ENCODE peak calls at places on chromosome 13, in five cellular contexts. B, I, V, O and Z are unnamed samples.

GRCh38 chr13:26041476-26041875 is 10.3 kb downstream of the SHISA2 start:
- DNase-seq in B (no peak), I (no peak), V (no peak), O (no peak), Z (no peak)

GRCh38 chr13:51935326-51936171 is 73.8 kb downstream of the CCDC70 start:
- DNase-seq in B (no peak), I (no peak), V (peak; percentile 65), O (no peak), Z (peak; percentile 87)

GRCh38 chr13:86892330-86892729 is 778.8 kb upstream of the SLITRK5 start:
- DNase-seq in B (no peak), I (no peak), V (peak; percentile 78), O (no peak), Z (no peak)

GRCh38 chr13:50365683-50366391 is 350.6 kb downstream of the KCNRG start:
- DNase-seq in B (no peak), I (no peak), V (no peak), O (peak; percentile 56), Z (no peak)

GRCh38 chr13:42973581-42973980 is 18.5 kb downstream of the EPSTI1 start:
- DNase-seq in B (no peak), I (no peak), V (peak; percentile 26), O (no peak), Z (no peak)

GRCh38 chr13:60351816-60352215 is 45.2 kb upstream of the TDRD3 start:
- DNase-seq in B (no peak), I (no peak), V (no peak), O (no peak), Z (no peak)

GRCh38 chr13:104616990-104617389 is 1550.8 kb upstream of the SLC10A2 start:
- DNase-seq in B (no peak), I (no peak), V (no peak), O (no peak), Z (no peak)

GRCh38 chr13:112796190-112796915 is 106.5 kb downstream of the ATP11A start:
- DNase-seq in B (no peak), I (no peak), V (no peak), O (no peak), Z (no peak)

GRCh38 chr13:53778937-53779336 is 750.3 kb downstream of the OLFM4 start:
- DNase-seq in B (no peak), I (no peak), V (peak; percentile 22), O (no peak), Z (no peak)

GRCh38 chr13:25679154-25679553 is 307.4 kb downstream of the ATP8A2 start:
- DNase-seq in B (no peak), I (no peak), V (no peak), O (no peak), Z (no peak)

GRCh38 chr13:86856996-86857395 is 814.2 kb upstream of the SLITRK5 start:
- DNase-seq in B (no peak), I (no peak), V (peak; percentile 59), O (no peak), Z (no peak)

GRCh38 chr13:24670927-24671326 is 9.3 kb upstream of the ATP12A start:
- DNase-seq in B (no peak), I (no peak), V (peak; percentile 93), O (peak; percentile 73), Z (peak; percentile 80)

GRCh38 chr13:21022694-21023325 is 38.6 kb downstream of the LATS2 start:
- DNase-seq in B (no peak), I (no peak), V (no peak), O (no peak), Z (peak; percentile 66)

GRCh38 chr13:31278874-31279273 is 79.1 kb downstream of the B3GLCT start:
- DNase-seq in B (no peak), I (no peak), V (no peak), O (no peak), Z (no peak)

GRCh38 chr13:33639640-33640080 is 178.3 kb upstream of the RFC3 start:
- DNase-seq in B (no peak), I (no peak), V (no peak), O (peak; percentile 25), Z (no peak)

GRCh38 chr13:94014461-94014860 is 465.0 kb downstream of the DCT start:
- DNase-seq in B (no peak), I (no peak), V (no peak), O (no peak), Z (no peak)

GRCh38 chr13:98842858-98843481 is 90.5 kb upstream of the SLC15A1 start:
- DNase-seq in B (peak; percentile 72), I (peak; percentile 37), V (peak; percentile 84), O (peak; percentile 71), Z (peak; percentile 57)

GRCh38 chr13:106589716-106590115 is 21.8 kb upstream of the ARGLU1 start:
- DNase-seq in B (no peak), I (no peak), V (no peak), O (no peak), Z (no peak)

GRCh38 chr13:77377016-77377415 is 50.1 kb upstream of the MYCBP2 start:
- DNase-seq in B (no peak), I (no peak), V (no peak), O (no peak), Z (no peak)

GRCh38 chr13:86633346-86633745 is 834.1 kb upstream of the SLITRK6 start:
- DNase-seq in B (no peak), I (no peak), V (no peak), O (no peak), Z (no peak)

GRCh38 chr13:99617474-99618255 is 116.4 kb downstream of the TM9SF2 start:
- DNase-seq in B (peak; percentile 38), I (no peak), V (peak; percentile 68), O (peak; percentile 17), Z (peak; percentile 63)

GRCh38 chr13:52449323-52450011 is 967 bp downstream of the VPS36 start:
- DNase-seq in B (no peak), I (peak; percentile 3), V (peak; percentile 4), O (peak; percentile 14), Z (no peak)

GRCh38 chr13:29621401-29621800 is 25.9 kb upstream of the SLC7A1 start:
- DNase-seq in B (no peak), I (no peak), V (no peak), O (no peak), Z (no peak)

GRCh38 chr13:46595136-46595917 is 42.4 kb downstream of the LRCH1 start:
- DNase-seq in B (no peak), I (no peak), V (no peak), O (peak; percentile 94), Z (no peak)

GRCh38 chr13:25319781-25320180 is 18.4 kb downstream of the NUP58 start:
- DNase-seq in B (no peak), I (no peak), V (no peak), O (no peak), Z (no peak)

GRCh38 chr13:38888309-38888708 is 102.3 kb downstream of the STOML3 start:
- DNase-seq in B (no peak), I (no peak), V (peak; percentile 46), O (no peak), Z (no peak)

GRCh38 chr13:83024226-83024625 is 858.0 kb downstream of the SLITRK1 start:
- DNase-seq in B (no peak), I (no peak), V (no peak), O (no peak), Z (no peak)

GRCh38 chr13:50130686-50131051 is 115.4 kb downstream of the KCNRG start:
- DNase-seq in B (peak; percentile 36), I (peak; percentile 41), V (no peak), O (peak; percentile 51), Z (peak; percentile 69)

GRCh38 chr13:104204177-104204576 is 1138.0 kb upstream of the SLC10A2 start:
- DNase-seq in B (no peak), I (no peak), V (no peak), O (no peak), Z (no peak)

GRCh38 chr13:100106005-100106404 is 17.1 kb downstream of the PCCA start:
- DNase-seq in B (no peak), I (no peak), V (no peak), O (no peak), Z (no peak)

GRCh38 chr13:107476068-107476467 is 739.3 kb downstream of the LIG4 start:
- DNase-seq in B (no peak), I (no peak), V (no peak), O (no peak), Z (no peak)

GRCh38 chr13:113926301-113926761 is 47.5 kb downstream of the C13orf46 start:
- DNase-seq in B (no peak), I (no peak), V (no peak), O (no peak), Z (no peak)

GRCh38 chr13:113928701-113929627 is 44.9 kb downstream of the C13orf46 start:
- DNase-seq in B (peak; percentile 89), I (no peak), V (no peak), O (no peak), Z (peak; percentile 44)

GRCh38 chr13:113926951-113927660 is 46.8 kb downstream of the C13orf46 start:
- DNase-seq in B (no peak), I (no peak), V (no peak), O (no peak), Z (peak; percentile 33)

GRCh38 chr13:113929628-113930615 is 44.0 kb downstream of the C13orf46 start:
- DNase-seq in B (no peak), I (no peak), V (no peak), O (no peak), Z (peak; percentile 83)

GRCh38 chr13:113927661-113928581 is 46.0 kb downstream of the C13orf46 start:
- DNase-seq in B (peak; percentile 55), I (no peak), V (no peak), O (no peak), Z (peak; percentile 54)
- H3K36me3 ChIP-seq in B (no peaks in the 10 kb centered on the region), I (no peaks in the 10 kb centered on the region), V (no peaks in the 10 kb centered on the region), O (no peaks in the 10 kb centered on the region), Z (no peaks in the 10 kb centered on the region)

GRCh38 chr13:97439196-97439595 is 5.2 kb downstream of the RAP2A start:
- DNase-seq in B (no peak), I (no peak), V (peak; percentile 62), O (no peak), Z (no peak)
- H3K4me3 ChIP-seq in B (no peak overlapping the region), I (no peak overlapping the region), V (no peak overlapping the region), O (no peak overlapping the region), Z (no peak overlapping the region)

GRCh38 chr13:109781384-109782065 is 4.9 kb downstream of the IRS2 start:
- DNase-seq in B (no peak), I (no peak), V (no peak), O (no peak), Z (no peak)
- H3K36me3 ChIP-seq in B (peaks cover 27% of the 10 kb centered on the region), I (no peaks in the 10 kb centered on the region), V (peaks cover 1% of the 10 kb centered on the region), O (no peaks in the 10 kb centered on the region), Z (no peaks in the 10 kb centered on the region)

GRCh38 chr13:109144693-109145437 is 515.5 kb downstream of the MYO16 start:
- DNase-seq in B (no peak), I (no peak), V (no peak), O (no peak), Z (no peak)

GRCh38 chr13:109146393-109146792 is 517.0 kb downstream of the MYO16 start:
- DNase-seq in B (no peak), I (no peak), V (no peak), O (no peak), Z (no peak)

GRCh38 chr13:109148243-109148642 is 518.8 kb downstream of the MYO16 start:
- DNase-seq in B (no peak), I (no peak), V (no peak), O (no peak), Z (no peak)

GRCh38 chr13:109146912-109147624 is 517.7 kb downstream of the MYO16 start:
- DNase-seq in B (no peak), I (no peak), V (no peak), O (no peak), Z (no peak)

DNA sequence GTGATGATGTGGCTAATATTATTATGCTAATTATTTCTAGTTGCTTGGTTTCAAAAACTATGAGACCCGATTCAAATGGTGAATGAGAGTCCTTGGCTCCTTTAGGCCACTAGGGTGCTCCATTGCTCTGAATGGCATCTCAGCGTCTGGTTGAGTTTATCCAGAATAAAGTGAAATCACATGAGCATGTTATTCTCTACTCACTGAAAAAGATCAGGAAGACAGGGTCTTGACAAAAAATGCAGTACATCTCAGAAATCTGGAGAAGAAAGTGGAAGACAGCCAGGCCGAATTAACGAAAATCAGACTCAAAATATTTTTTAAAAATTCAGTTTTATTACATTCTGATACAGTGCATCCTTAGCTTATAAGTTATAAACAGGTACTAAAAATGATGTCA is 516.2 kb downstream of the MYO16 start:
- DNase-seq in B (peak; percentile 42), I (no peak), V (peak; percentile 65), O (peak; percentile 50), Z (peak; percentile 67)
- H3K4me3 ChIP-seq in B (no peak overlapping the region), I (no peak overlapping the region), V (no peak overlapping the region), O (no peak overlapping the region), Z (no peak overlapping the region)